ENCODE peak calls at places on chromosomes 3 and 15, in five cellular contexts. One of them, this sample, is unnamed.

GRCh38 chr3:46517782-46518181 is 20.0 kb downstream of the RTP3 start:
- DNase-seq in endodermal cell: no peak
- DNase-seq in fibroblast of the aortic adventitia: no peak
- DNase-seq in Peyer's patch: no peak
- DNase-seq in lower lobe of right lung: no peak
- DNase-seq in this sample: no peak

GRCh38 chr15:48242531-48242930 is 36.4 kb downstream of the SLC12A1 start:
- DNase-seq in endodermal cell: no peak
- DNase-seq in fibroblast of the aortic adventitia: no peak
- DNase-seq in Peyer's patch: no peak
- DNase-seq in lower lobe of right lung: no peak
- DNase-seq in this sample: no peak

GRCh38 chr3:42652611-42653302 is 740 bp upstream of the ZBTB47 start:
- DNase-seq in endodermal cell: peak; percentile 80
- DNase-seq in fibroblast of the aortic adventitia: peak; percentile 80
- DNase-seq in Peyer's patch: peak; percentile 86
- DNase-seq in lower lobe of right lung: peak; percentile 79
- DNase-seq in this sample: peak; percentile 54

GRCh38 chr3:15501126-15501525 is 20.4 kb downstream of the COLQ start:
- DNase-seq in endodermal cell: no peak
- DNase-seq in fibroblast of the aortic adventitia: no peak
- DNase-seq in Peyer's patch: no peak
- DNase-seq in lower lobe of right lung: no peak
- DNase-seq in this sample: no peak

GRCh38 chr3:11435420-11435819 is 163.2 kb downstream of the ATG7 start:
- DNase-seq in endodermal cell: no peak
- DNase-seq in fibroblast of the aortic adventitia: no peak
- DNase-seq in Peyer's patch: no peak
- DNase-seq in lower lobe of right lung: no peak
- DNase-seq in this sample: no peak

GRCh38 chr3:133805384-133805701 is 272 bp upstream of the SRPRB start:
- DNase-seq in endodermal cell: no peak
- DNase-seq in fibroblast of the aortic adventitia: no peak
- DNase-seq in Peyer's patch: no peak
- DNase-seq in lower lobe of right lung: no peak
- DNase-seq in this sample: no peak

GRCh38 chr3:29381595-29381994 is 100.7 kb downstream of the RBMS3 start:
- DNase-seq in endodermal cell: no peak
- DNase-seq in fibroblast of the aortic adventitia: peak; percentile 44
- DNase-seq in Peyer's patch: no peak
- DNase-seq in lower lobe of right lung: no peak
- DNase-seq in this sample: no peak

GRCh38 chr3:11944052-11944673 is 60.0 kb upstream of the SYN2 start:
- DNase-seq in endodermal cell: peak; percentile 80
- DNase-seq in fibroblast of the aortic adventitia: peak; percentile 13
- DNase-seq in Peyer's patch: no peak
- DNase-seq in lower lobe of right lung: no peak
- DNase-seq in this sample: no peak

GRCh38 chr15:42363942-42364341 is 4.6 kb downstream of the CAPN3 start:
- DNase-seq in endodermal cell: no peak
- DNase-seq in fibroblast of the aortic adventitia: no peak
- DNase-seq in Peyer's patch: no peak
- DNase-seq in lower lobe of right lung: no peak
- DNase-seq in this sample: no peak

GRCh38 chr15:50687302-50687902 is 805 bp upstream of the TRPM7 start:
- DNase-seq in endodermal cell: no peak
- DNase-seq in fibroblast of the aortic adventitia: no peak
- DNase-seq in Peyer's patch: no peak
- DNase-seq in lower lobe of right lung: no peak
- DNase-seq in this sample: no peak

GRCh38 chr15:50685191-50685975 is 1.2 kb downstream of the TRPM7 start:
- DNase-seq in endodermal cell: no peak
- DNase-seq in fibroblast of the aortic adventitia: peak; percentile 38
- DNase-seq in Peyer's patch: no peak
- DNase-seq in lower lobe of right lung: no peak
- DNase-seq in this sample: peak; percentile 2

GRCh38 chr15:50681467-50681866 is 5.1 kb downstream of the TRPM7 start:
- DNase-seq in endodermal cell: no peak
- DNase-seq in fibroblast of the aortic adventitia: no peak
- DNase-seq in Peyer's patch: no peak
- DNase-seq in lower lobe of right lung: no peak
- DNase-seq in this sample: no peak

GRCh38 chr15:50685976-50686467 is 575 bp downstream of the TRPM7 start:
- DNase-seq in endodermal cell: peak; percentile 86
- DNase-seq in fibroblast of the aortic adventitia: peak; percentile 56
- DNase-seq in Peyer's patch: peak; percentile 80
- DNase-seq in lower lobe of right lung: peak; percentile 72
- DNase-seq in this sample: peak; percentile 84

GRCh38 chr15:50686468-50687301 is at the start of gene TRPM7:
- DNase-seq in endodermal cell: peak; percentile 92
- DNase-seq in fibroblast of the aortic adventitia: peak; percentile 86
- DNase-seq in Peyer's patch: peak; percentile 95
- DNase-seq in lower lobe of right lung: peak; percentile 94
- DNase-seq in this sample: peak; percentile 94
- TF ChIP-seq CTCF in endodermal cell: peak; percentile 16
- TF ChIP-seq CTCF in fibroblast of the aortic adventitia: peak; percentile 24
- TF ChIP-seq CTCF in Peyer's patch: peak; percentile 22
- TF ChIP-seq CTCF in lower lobe of right lung: no peak
- TF ChIP-seq CTCF in this sample: no peak

DNA sequence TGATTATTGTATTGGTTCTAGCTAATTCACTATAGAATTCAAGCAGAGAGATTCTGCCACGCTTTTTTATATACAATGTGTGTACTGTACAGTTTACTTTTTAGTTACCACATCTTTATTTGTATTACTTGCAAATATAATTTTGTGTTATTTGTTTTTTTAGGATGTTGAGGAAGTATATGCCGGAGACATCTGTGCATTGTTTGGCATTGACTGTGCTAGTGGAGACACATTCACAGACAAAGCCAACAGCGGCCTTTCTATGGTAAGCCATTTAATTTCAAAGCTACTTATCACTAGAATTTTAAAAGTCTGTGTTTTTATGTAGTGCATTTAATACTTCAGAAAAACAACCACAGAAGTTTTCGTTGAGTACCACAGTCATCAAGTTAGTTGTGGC is 11.7 kb downstream of the LXN start:
- DNase-seq in endodermal cell: no peak
- DNase-seq in fibroblast of the aortic adventitia: no peak
- DNase-seq in Peyer's patch: no peak
- DNase-seq in lower lobe of right lung: no peak
- DNase-seq in this sample: no peak
- H3K4me3 ChIP-seq in endodermal cell: no peak overlapping the region
- H3K4me3 ChIP-seq in fibroblast of the aortic adventitia: no peak overlapping the region
- H3K4me3 ChIP-seq in Peyer's patch: no peak overlapping the region
- H3K4me3 ChIP-seq in lower lobe of right lung: no peak overlapping the region
- H3K4me3 ChIP-seq in this sample: no peak overlapping the region

GRCh38 chr3:134850761-134851160 is 55.7 kb downstream of the EPHB1 start:
- DNase-seq in endodermal cell: peak; percentile 36
- DNase-seq in fibroblast of the aortic adventitia: no peak
- DNase-seq in Peyer's patch: no peak
- DNase-seq in lower lobe of right lung: no peak
- DNase-seq in this sample: no peak

GRCh38 chr3:134849561-134849960 is 54.5 kb downstream of the EPHB1 start:
- DNase-seq in endodermal cell: no peak
- DNase-seq in fibroblast of the aortic adventitia: no peak
- DNase-seq in Peyer's patch: no peak
- DNase-seq in lower lobe of right lung: no peak
- DNase-seq in this sample: no peak

GRCh38 chr3:134852132-134852531 is 57.1 kb downstream of the EPHB1 start:
- DNase-seq in endodermal cell: no peak
- DNase-seq in fibroblast of the aortic adventitia: no peak
- DNase-seq in Peyer's patch: no peak
- DNase-seq in lower lobe of right lung: no peak
- DNase-seq in this sample: no peak

GRCh38 chr3:134854285-134854684 is 59.2 kb downstream of the EPHB1 start:
- DNase-seq in endodermal cell: no peak
- DNase-seq in fibroblast of the aortic adventitia: no peak
- DNase-seq in Peyer's patch: no peak
- DNase-seq in lower lobe of right lung: no peak
- DNase-seq in this sample: no peak

GRCh38 chr3:134852893-134853351 is 57.9 kb downstream of the EPHB1 start:
- DNase-seq in endodermal cell: no peak
- DNase-seq in fibroblast of the aortic adventitia: no peak
- DNase-seq in Peyer's patch: peak; percentile 66
- DNase-seq in lower lobe of right lung: no peak
- DNase-seq in this sample: peak; percentile 83
- TF ChIP-seq CTCF in endodermal cell: no peak
- TF ChIP-seq CTCF in fibroblast of the aortic adventitia: no peak
- TF ChIP-seq CTCF in Peyer's patch: no peak
- TF ChIP-seq CTCF in lower lobe of right lung: no peak
- TF ChIP-seq CTCF in this sample: no peak

DNA sequence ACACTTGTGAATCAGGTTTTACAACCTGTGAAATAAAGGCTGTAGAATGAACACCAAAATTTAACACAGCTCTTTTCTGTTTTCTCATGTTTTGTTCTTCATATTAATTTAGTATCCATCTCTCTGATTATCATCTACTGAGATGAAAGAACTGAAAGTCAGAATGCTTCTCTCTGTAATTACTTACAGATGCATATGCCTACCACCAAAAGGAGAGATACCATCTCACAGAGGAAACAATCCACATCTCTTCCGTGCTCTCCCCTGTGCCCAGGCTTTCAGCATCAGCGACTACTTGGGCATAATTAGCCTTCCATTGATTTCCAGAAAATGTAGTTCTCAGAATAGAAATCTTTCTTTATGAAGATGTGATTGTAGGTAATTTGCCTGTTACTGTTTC is 741.4 kb downstream of the GRM7 start:
- DNase-seq in endodermal cell: no peak
- DNase-seq in fibroblast of the aortic adventitia: no peak
- DNase-seq in Peyer's patch: no peak
- DNase-seq in lower lobe of right lung: no peak
- DNase-seq in this sample: no peak
- H3K4me3 ChIP-seq in endodermal cell: no peak overlapping the region
- H3K4me3 ChIP-seq in fibroblast of the aortic adventitia: no peak overlapping the region
- H3K4me3 ChIP-seq in Peyer's patch: no peak overlapping the region
- H3K4me3 ChIP-seq in lower lobe of right lung: no peak overlapping the region
- H3K4me3 ChIP-seq in this sample: no peak overlapping the region